ENCODE peak calls at places on chromosomes 13 and 19, in seven cellular contexts. One of them, this sample, is unnamed.

GRCh38 chr13:51937320-51938290 is 73.6 kb downstream of the ATP7B start:
- DNase-seq in GM12865: no peak
- DNase-seq in CD8-positive, alpha-beta memory T cell: no peak
- DNase-seq in NCI-H526: no peak
- DNase-seq in NCI-H524: no peak
- DNase-seq in HEK293T: no peak
- DNase-seq in stimulated activated CD4-positive, alpha-beta T cell treated with anti-CD3 and anti-CD28 coated beads, Interleukin-12 subunit alpha, Interleukin-12 subunit beta, amount 100 ng/mL, for 48 hours: no peak
- DNase-seq in this sample: no peak

GRCh38 chr13:98565726-98566577 is 11.0 kb downstream of the STK24 start:
- DNase-seq in GM12865: peak
- DNase-seq in CD8-positive, alpha-beta memory T cell: no peak
- DNase-seq in NCI-H526: no peak
- DNase-seq in NCI-H524: no peak
- DNase-seq in HEK293T: no peak
- DNase-seq in stimulated activated CD4-positive, alpha-beta T cell treated with anti-CD3 and anti-CD28 coated beads, Interleukin-12 subunit alpha, Interleukin-12 subunit beta, amount 100 ng/mL, for 48 hours: no peak
- DNase-seq in this sample: no peak

GRCh38 chr19:887072-887471 is 5.9 kb downstream of the MED16 start:
- DNase-seq in GM12865: no peak
- DNase-seq in CD8-positive, alpha-beta memory T cell: no peak
- DNase-seq in NCI-H526: no peak
- DNase-seq in NCI-H524: no peak
- DNase-seq in HEK293T: no peak
- DNase-seq in stimulated activated CD4-positive, alpha-beta T cell treated with anti-CD3 and anti-CD28 coated beads, Interleukin-12 subunit alpha, Interleukin-12 subunit beta, amount 100 ng/mL, for 48 hours: no peak
- DNase-seq in this sample: no peak

GRCh38 chr13:45951724-45952123 is 100.2 kb upstream of the SIAH3 start:
- DNase-seq in GM12865: no peak
- DNase-seq in CD8-positive, alpha-beta memory T cell: no peak
- DNase-seq in NCI-H526: no peak
- DNase-seq in NCI-H524: no peak
- DNase-seq in HEK293T: no peak
- DNase-seq in stimulated activated CD4-positive, alpha-beta T cell treated with anti-CD3 and anti-CD28 coated beads, Interleukin-12 subunit alpha, Interleukin-12 subunit beta, amount 100 ng/mL, for 48 hours: no peak
- DNase-seq in this sample: no peak

GRCh38 chr19:821228-821975 is at the start of gene PLPPR3:
- DNase-seq in GM12865: no peak
- DNase-seq in CD8-positive, alpha-beta memory T cell: no peak
- DNase-seq in NCI-H526: no peak
- DNase-seq in NCI-H524: no peak
- DNase-seq in HEK293T: no peak
- DNase-seq in stimulated activated CD4-positive, alpha-beta T cell treated with anti-CD3 and anti-CD28 coated beads, Interleukin-12 subunit alpha, Interleukin-12 subunit beta, amount 100 ng/mL, for 48 hours: no peak
- DNase-seq in this sample: no peak

GRCh38 chr13:97366172-97366688 is 67.7 kb upstream of the RAP2A start:
- DNase-seq in GM12865: no peak
- DNase-seq in CD8-positive, alpha-beta memory T cell: no peak
- DNase-seq in NCI-H526: peak
- DNase-seq in NCI-H524: peak
- DNase-seq in HEK293T: no peak
- DNase-seq in stimulated activated CD4-positive, alpha-beta T cell treated with anti-CD3 and anti-CD28 coated beads, Interleukin-12 subunit alpha, Interleukin-12 subunit beta, amount 100 ng/mL, for 48 hours: no peak
- DNase-seq in this sample: no peak

GRCh38 chr19:35869327-35870123 is 1.2 kb downstream of the APLP1 start:
- DNase-seq in GM12865: peak
- DNase-seq in CD8-positive, alpha-beta memory T cell: peak
- DNase-seq in NCI-H526: peak
- DNase-seq in NCI-H524: peak
- DNase-seq in HEK293T: peak
- DNase-seq in stimulated activated CD4-positive, alpha-beta T cell treated with anti-CD3 and anti-CD28 coated beads, Interleukin-12 subunit alpha, Interleukin-12 subunit beta, amount 100 ng/mL, for 48 hours: peak
- DNase-seq in this sample: peak

GRCh38 chr19:4246767-4247593 is at the start of gene YJU2:
- DNase-seq in GM12865: peak
- DNase-seq in CD8-positive, alpha-beta memory T cell: peak
- DNase-seq in NCI-H526: peak
- DNase-seq in NCI-H524: peak
- DNase-seq in HEK293T: peak
- DNase-seq in stimulated activated CD4-positive, alpha-beta T cell treated with anti-CD3 and anti-CD28 coated beads, Interleukin-12 subunit alpha, Interleukin-12 subunit beta, amount 100 ng/mL, for 48 hours: peak
- DNase-seq in this sample: peak

GRCh38 chr19:57406516-57407123 is 4.3 kb upstream of the ZNF17 start:
- DNase-seq in GM12865: peak
- DNase-seq in CD8-positive, alpha-beta memory T cell: peak
- DNase-seq in NCI-H526: peak
- DNase-seq in NCI-H524: peak
- DNase-seq in HEK293T: peak
- DNase-seq in stimulated activated CD4-positive, alpha-beta T cell treated with anti-CD3 and anti-CD28 coated beads, Interleukin-12 subunit alpha, Interleukin-12 subunit beta, amount 100 ng/mL, for 48 hours: peak
- DNase-seq in this sample: no peak

GRCh38 chr13:52599853-52600603 is 42.2 kb upstream of the HNRNPA1L2 start:
- DNase-seq in GM12865: peak
- DNase-seq in CD8-positive, alpha-beta memory T cell: no peak
- DNase-seq in NCI-H526: peak
- DNase-seq in NCI-H524: no peak
- DNase-seq in HEK293T: peak
- DNase-seq in stimulated activated CD4-positive, alpha-beta T cell treated with anti-CD3 and anti-CD28 coated beads, Interleukin-12 subunit alpha, Interleukin-12 subunit beta, amount 100 ng/mL, for 48 hours: no peak
- DNase-seq in this sample: no peak

GRCh38 chr13:113869263-113869662 is 5.4 kb upstream of the GAS6 start:
- DNase-seq in GM12865: no peak
- DNase-seq in CD8-positive, alpha-beta memory T cell: no peak
- DNase-seq in NCI-H526: no peak
- DNase-seq in NCI-H524: no peak
- DNase-seq in HEK293T: no peak
- DNase-seq in stimulated activated CD4-positive, alpha-beta T cell treated with anti-CD3 and anti-CD28 coated beads, Interleukin-12 subunit alpha, Interleukin-12 subunit beta, amount 100 ng/mL, for 48 hours: no peak
- DNase-seq in this sample: no peak

GRCh38 chr13:29520671-29521070 is 74.8 kb downstream of the SLC7A1 start:
- DNase-seq in GM12865: no peak
- DNase-seq in CD8-positive, alpha-beta memory T cell: no peak
- DNase-seq in NCI-H526: no peak
- DNase-seq in NCI-H524: no peak
- DNase-seq in HEK293T: no peak
- DNase-seq in stimulated activated CD4-positive, alpha-beta T cell treated with anti-CD3 and anti-CD28 coated beads, Interleukin-12 subunit alpha, Interleukin-12 subunit beta, amount 100 ng/mL, for 48 hours: no peak
- DNase-seq in this sample: peak

GRCh38 chr19:41263042-41263849 is 926 bp upstream of the HNRNPUL1 start:
- DNase-seq in GM12865: peak
- DNase-seq in CD8-positive, alpha-beta memory T cell: peak
- DNase-seq in NCI-H526: peak
- DNase-seq in NCI-H524: peak
- DNase-seq in HEK293T: peak
- DNase-seq in stimulated activated CD4-positive, alpha-beta T cell treated with anti-CD3 and anti-CD28 coated beads, Interleukin-12 subunit alpha, Interleukin-12 subunit beta, amount 100 ng/mL, for 48 hours: peak
- DNase-seq in this sample: no peak

GRCh38 chr13:59861676-59862075 is 302.1 kb downstream of the DIAPH3 start:
- DNase-seq in GM12865: no peak
- DNase-seq in CD8-positive, alpha-beta memory T cell: no peak
- DNase-seq in NCI-H526: no peak
- DNase-seq in NCI-H524: no peak
- DNase-seq in HEK293T: no peak
- DNase-seq in stimulated activated CD4-positive, alpha-beta T cell treated with anti-CD3 and anti-CD28 coated beads, Interleukin-12 subunit alpha, Interleukin-12 subunit beta, amount 100 ng/mL, for 48 hours: no peak
- DNase-seq in this sample: no peak

GRCh38 chr13:102724923-102725322 is 30.1 kb upstream of the METTL21C start:
- DNase-seq in GM12865: peak
- DNase-seq in CD8-positive, alpha-beta memory T cell: no peak
- DNase-seq in NCI-H526: peak
- DNase-seq in NCI-H524: peak
- DNase-seq in HEK293T: peak
- DNase-seq in stimulated activated CD4-positive, alpha-beta T cell treated with anti-CD3 and anti-CD28 coated beads, Interleukin-12 subunit alpha, Interleukin-12 subunit beta, amount 100 ng/mL, for 48 hours: no peak
- DNase-seq in this sample: no peak

GRCh38 chr13:23634897-23635296 is 64.7 kb downstream of the TNFRSF19 start:
- DNase-seq in GM12865: no peak
- DNase-seq in CD8-positive, alpha-beta memory T cell: no peak
- DNase-seq in NCI-H526: no peak
- DNase-seq in NCI-H524: no peak
- DNase-seq in HEK293T: no peak
- DNase-seq in stimulated activated CD4-positive, alpha-beta T cell treated with anti-CD3 and anti-CD28 coated beads, Interleukin-12 subunit alpha, Interleukin-12 subunit beta, amount 100 ng/mL, for 48 hours: no peak
- DNase-seq in this sample: no peak

GRCh38 chr13:32253911-32254399 is 61.2 kb downstream of the ZAR1L start:
- DNase-seq in GM12865: no peak
- DNase-seq in CD8-positive, alpha-beta memory T cell: no peak
- DNase-seq in NCI-H526: no peak
- DNase-seq in NCI-H524: no peak
- DNase-seq in HEK293T: no peak
- DNase-seq in stimulated activated CD4-positive, alpha-beta T cell treated with anti-CD3 and anti-CD28 coated beads, Interleukin-12 subunit alpha, Interleukin-12 subunit beta, amount 100 ng/mL, for 48 hours: no peak
- DNase-seq in this sample: peak

GRCh38 chr13:94706854-94707399 is 5.4 kb downstream of the SOX21 start:
- DNase-seq in GM12865: no peak
- DNase-seq in CD8-positive, alpha-beta memory T cell: no peak
- DNase-seq in NCI-H526: no peak
- DNase-seq in NCI-H524: no peak
- DNase-seq in HEK293T: no peak
- DNase-seq in stimulated activated CD4-positive, alpha-beta T cell treated with anti-CD3 and anti-CD28 coated beads, Interleukin-12 subunit alpha, Interleukin-12 subunit beta, amount 100 ng/mL, for 48 hours: no peak
- DNase-seq in this sample: no peak

GRCh38 chr13:25882732-25883357 is 169.0 kb downstream of the SHISA2 start:
- DNase-seq in GM12865: no peak
- DNase-seq in CD8-positive, alpha-beta memory T cell: no peak
- DNase-seq in NCI-H526: peak
- DNase-seq in NCI-H524: peak
- DNase-seq in HEK293T: no peak
- DNase-seq in stimulated activated CD4-positive, alpha-beta T cell treated with anti-CD3 and anti-CD28 coated beads, Interleukin-12 subunit alpha, Interleukin-12 subunit beta, amount 100 ng/mL, for 48 hours: no peak
- DNase-seq in this sample: no peak

GRCh38 chr19:9057505-9058258 is 29.2 kb upstream of the OR1M1 start:
- DNase-seq in GM12865: no peak
- DNase-seq in CD8-positive, alpha-beta memory T cell: no peak
- DNase-seq in NCI-H526: no peak
- DNase-seq in NCI-H524: no peak
- DNase-seq in HEK293T: no peak
- DNase-seq in stimulated activated CD4-positive, alpha-beta T cell treated with anti-CD3 and anti-CD28 coated beads, Interleukin-12 subunit alpha, Interleukin-12 subunit beta, amount 100 ng/mL, for 48 hours: no peak
- DNase-seq in this sample: no peak

GRCh38 chr13:48500652-48501197 is 32.2 kb downstream of the RCBTB2 start:
- DNase-seq in GM12865: peak
- DNase-seq in CD8-positive, alpha-beta memory T cell: no peak
- DNase-seq in NCI-H526: no peak
- DNase-seq in NCI-H524: no peak
- DNase-seq in HEK293T: no peak
- DNase-seq in stimulated activated CD4-positive, alpha-beta T cell treated with anti-CD3 and anti-CD28 coated beads, Interleukin-12 subunit alpha, Interleukin-12 subunit beta, amount 100 ng/mL, for 48 hours: no peak
- DNase-seq in this sample: peak

GRCh38 chr13:73259061-73259908 is 200.5 kb downstream of the KLF5 start:
- DNase-seq in GM12865: no peak
- DNase-seq in CD8-positive, alpha-beta memory T cell: no peak
- DNase-seq in NCI-H526: no peak
- DNase-seq in NCI-H524: no peak
- DNase-seq in HEK293T: no peak
- DNase-seq in stimulated activated CD4-positive, alpha-beta T cell treated with anti-CD3 and anti-CD28 coated beads, Interleukin-12 subunit alpha, Interleukin-12 subunit beta, amount 100 ng/mL, for 48 hours: no peak
- DNase-seq in this sample: no peak

GRCh38 chr19:50331187-50332013 is 2.2 kb upstream of the KCNC3 start:
- DNase-seq in GM12865: peak
- DNase-seq in CD8-positive, alpha-beta memory T cell: no peak
- DNase-seq in NCI-H526: no peak
- DNase-seq in NCI-H524: no peak
- DNase-seq in HEK293T: no peak
- DNase-seq in stimulated activated CD4-positive, alpha-beta T cell treated with anti-CD3 and anti-CD28 coated beads, Interleukin-12 subunit alpha, Interleukin-12 subunit beta, amount 100 ng/mL, for 48 hours: no peak
- DNase-seq in this sample: no peak

GRCh38 chr13:100887729-100888151 is 213.1 kb upstream of the TMTC4 start:
- DNase-seq in GM12865: no peak
- DNase-seq in CD8-positive, alpha-beta memory T cell: no peak
- DNase-seq in NCI-H526: no peak
- DNase-seq in NCI-H524: no peak
- DNase-seq in HEK293T: no peak
- DNase-seq in stimulated activated CD4-positive, alpha-beta T cell treated with anti-CD3 and anti-CD28 coated beads, Interleukin-12 subunit alpha, Interleukin-12 subunit beta, amount 100 ng/mL, for 48 hours: no peak
- DNase-seq in this sample: peak

GRCh38 chr19:44943801-44944249 is 1.8 kb downstream of the APOC4 start:
- DNase-seq in GM12865: peak
- DNase-seq in CD8-positive, alpha-beta memory T cell: no peak
- DNase-seq in NCI-H526: no peak
- DNase-seq in NCI-H524: no peak
- DNase-seq in HEK293T: no peak
- DNase-seq in stimulated activated CD4-positive, alpha-beta T cell treated with anti-CD3 and anti-CD28 coated beads, Interleukin-12 subunit alpha, Interleukin-12 subunit beta, amount 100 ng/mL, for 48 hours: no peak
- DNase-seq in this sample: no peak

GRCh38 chr13:85230754-85231153 is 568.5 kb downstream of the SLITRK6 start:
- DNase-seq in GM12865: no peak
- DNase-seq in CD8-positive, alpha-beta memory T cell: no peak
- DNase-seq in NCI-H526: no peak
- DNase-seq in NCI-H524: no peak
- DNase-seq in HEK293T: no peak
- DNase-seq in stimulated activated CD4-positive, alpha-beta T cell treated with anti-CD3 and anti-CD28 coated beads, Interleukin-12 subunit alpha, Interleukin-12 subunit beta, amount 100 ng/mL, for 48 hours: no peak
- DNase-seq in this sample: no peak

GRCh38 chr13:97109841-97110492 is 112.2 kb upstream of the MBNL2 start:
- DNase-seq in GM12865: peak
- DNase-seq in CD8-positive, alpha-beta memory T cell: peak
- DNase-seq in NCI-H526: peak
- DNase-seq in NCI-H524: peak
- DNase-seq in HEK293T: peak
- DNase-seq in stimulated activated CD4-positive, alpha-beta T cell treated with anti-CD3 and anti-CD28 coated beads, Interleukin-12 subunit alpha, Interleukin-12 subunit beta, amount 100 ng/mL, for 48 hours: peak
- DNase-seq in this sample: peak

GRCh38 chr19:49430678-49431329 is 5.6 kb downstream of the GFY start:
- DNase-seq in GM12865: no peak
- DNase-seq in CD8-positive, alpha-beta memory T cell: no peak
- DNase-seq in NCI-H526: peak
- DNase-seq in NCI-H524: no peak
- DNase-seq in HEK293T: peak
- DNase-seq in stimulated activated CD4-positive, alpha-beta T cell treated with anti-CD3 and anti-CD28 coated beads, Interleukin-12 subunit alpha, Interleukin-12 subunit beta, amount 100 ng/mL, for 48 hours: no peak
- DNase-seq in this sample: no peak

GRCh38 chr19:31715249-31715944 is 366.2 kb upstream of the TSHZ3 start:
- DNase-seq in GM12865: no peak
- DNase-seq in CD8-positive, alpha-beta memory T cell: no peak
- DNase-seq in NCI-H526: peak
- DNase-seq in NCI-H524: no peak
- DNase-seq in HEK293T: no peak
- DNase-seq in stimulated activated CD4-positive, alpha-beta T cell treated with anti-CD3 and anti-CD28 coated beads, Interleukin-12 subunit alpha, Interleukin-12 subunit beta, amount 100 ng/mL, for 48 hours: no peak
- DNase-seq in this sample: no peak

GRCh38 chr13:99501952-99502310 is 659 bp downstream of the TM9SF2 start:
- DNase-seq in GM12865: peak
- DNase-seq in CD8-positive, alpha-beta memory T cell: no peak
- DNase-seq in NCI-H526: peak
- DNase-seq in NCI-H524: no peak
- DNase-seq in HEK293T: no peak
- DNase-seq in stimulated activated CD4-positive, alpha-beta T cell treated with anti-CD3 and anti-CD28 coated beads, Interleukin-12 subunit alpha, Interleukin-12 subunit beta, amount 100 ng/mL, for 48 hours: no peak
- DNase-seq in this sample: no peak

GRCh38 chr13:80224468-80224867 is 116.5 kb downstream of the SPRY2 start:
- DNase-seq in GM12865: no peak
- DNase-seq in CD8-positive, alpha-beta memory T cell: no peak
- DNase-seq in NCI-H526: no peak
- DNase-seq in NCI-H524: no peak
- DNase-seq in HEK293T: no peak
- DNase-seq in stimulated activated CD4-positive, alpha-beta T cell treated with anti-CD3 and anti-CD28 coated beads, Interleukin-12 subunit alpha, Interleukin-12 subunit beta, amount 100 ng/mL, for 48 hours: no peak
- DNase-seq in this sample: no peak

GRCh38 chr19:29211562-29212416 is 1.2 kb downstream of the UQCRFS1 start:
- DNase-seq in GM12865: peak
- DNase-seq in CD8-positive, alpha-beta memory T cell: no peak
- DNase-seq in NCI-H526: no peak
- DNase-seq in NCI-H524: no peak
- DNase-seq in HEK293T: no peak
- DNase-seq in stimulated activated CD4-positive, alpha-beta T cell treated with anti-CD3 and anti-CD28 coated beads, Interleukin-12 subunit alpha, Interleukin-12 subunit beta, amount 100 ng/mL, for 48 hours: no peak
- DNase-seq in this sample: no peak

GRCh38 chr13:50826035-50826434 is 17.5 kb downstream of the DLEU7 start:
- DNase-seq in GM12865: no peak
- DNase-seq in CD8-positive, alpha-beta memory T cell: no peak
- DNase-seq in NCI-H526: no peak
- DNase-seq in NCI-H524: no peak
- DNase-seq in HEK293T: no peak
- DNase-seq in stimulated activated CD4-positive, alpha-beta T cell treated with anti-CD3 and anti-CD28 coated beads, Interleukin-12 subunit alpha, Interleukin-12 subunit beta, amount 100 ng/mL, for 48 hours: no peak
- DNase-seq in this sample: no peak

GRCh38 chr13:44903596-44903995 is 85.7 kb downstream of the NUFIP1 start:
- DNase-seq in GM12865: no peak
- DNase-seq in CD8-positive, alpha-beta memory T cell: no peak
- DNase-seq in NCI-H526: no peak
- DNase-seq in NCI-H524: peak
- DNase-seq in HEK293T: no peak
- DNase-seq in stimulated activated CD4-positive, alpha-beta T cell treated with anti-CD3 and anti-CD28 coated beads, Interleukin-12 subunit alpha, Interleukin-12 subunit beta, amount 100 ng/mL, for 48 hours: no peak
- DNase-seq in this sample: peak

GRCh38 chr19:35167251-35168119 is 12.9 kb downstream of the FXYD5 start:
- DNase-seq in GM12865: no peak
- DNase-seq in CD8-positive, alpha-beta memory T cell: peak
- DNase-seq in NCI-H526: no peak
- DNase-seq in NCI-H524: no peak
- DNase-seq in HEK293T: no peak
- DNase-seq in stimulated activated CD4-positive, alpha-beta T cell treated with anti-CD3 and anti-CD28 coated beads, Interleukin-12 subunit alpha, Interleukin-12 subunit beta, amount 100 ng/mL, for 48 hours: no peak
- DNase-seq in this sample: no peak